ENCODE peak calls at places on chromosomes 2 and 18, in six cellular contexts. J is mucosa of gallbladder, U is HEK293T, R is pulmonary artery endothelial cell, G is upper lobe of right lung, N is RPMI7951. F is an unnamed sample.

GRCh38 chr2:202442882-202443281 is 66.8 kb downstream of the BMPR2 start:
- DNase-seq in U (no peak), N (no peak), G (no peak), R (no peak), J (no peak), F (no peak)

GRCh38 chr18:11163668-11164067 is 14.3 kb upstream of the PIEZO2 start:
- DNase-seq in U (no peak), N (no peak), J (no peak), G (no peak), R (no peak), F (peak)

GRCh38 chr2:107402330-107402729 is 424.4 kb upstream of the RGPD4 start:
- DNase-seq in N (peak), G (no peak), U (no peak), R (no peak), J (no peak), F (no peak)

GRCh38 chr2:127516031-127516430 is 10.3 kb downstream of the IWS1 start:
- DNase-seq in U (no peak), R (no peak), J (peak), N (peak), G (peak), F (peak)

GRCh38 chr2:227374158-227374557 is 4.9 kb downstream of the TM4SF20 start:
- DNase-seq in J (no peak), R (no peak), N (peak), G (no peak), U (no peak), F (no peak)

GRCh38 chr2:21042958-21043743 is 722 bp downstream of the APOB start:
- DNase-seq in R (no peak), U (peak), G (peak), J (peak), N (peak), F (peak)

GRCh38 chr18:21548647-21549046 is 51.9 kb downstream of the ESCO1 start:
- DNase-seq in J (no peak), G (no peak), N (no peak), R (no peak), U (no peak), F (no peak)

GRCh38 chr2:7745369-7745768 is 828.2 kb downstream of the RNF144A start:
- DNase-seq in G (no peak), J (no peak), N (no peak), U (no peak), R (no peak), F (no peak)

GRCh38 chr2:78553866-78554647 is 471.4 kb upstream of the REG3G start:
- DNase-seq in U (no peak), N (no peak), R (no peak), G (no peak), J (no peak), F (no peak)

GRCh38 chr2:201357216-201357615 is at the start of gene FLACC1:
- DNase-seq in G (no peak), J (no peak), N (peak), U (peak), R (no peak), F (no peak)

GRCh38 chr18:79457239-79457638 is 61.5 kb downstream of the NFATC1 start:
- DNase-seq in U (no peak), N (no peak), J (no peak), R (no peak), G (no peak), F (no peak)

GRCh38 chr2:88125924-88126771 is 1.7 kb downstream of the FABP1 start:
- DNase-seq in U (no peak), N (no peak), R (no peak), J (no peak), G (no peak), F (no peak)